ENCODE peak calls at places on chromosome 16, in six cellular contexts. Z, M, S, H, Y and E are unnamed samples.

GRCh38 chr16:56107944-56108583 is 83.2 kb upstream of the GNAO1 start:
- DNase-seq in Z (no peak), M (no peak), S (peak; percentile 59), H (no peak), Y (no peak), E (no peak)

GRCh38 chr16:46743232-46743719 is 4.9 kb downstream of the MYLK3 start:
- DNase-seq in Z (peak; percentile 7), M (peak; percentile 61), S (no peak), H (peak; percentile 74), Y (no peak), E (no peak)

GRCh38 chr16:85329059-85329812 is 217.0 kb upstream of the CIBAR2 start:
- DNase-seq in Z (no peak), M (no peak), S (peak; percentile 79), H (no peak), Y (no peak), E (no peak)

GRCh38 chr16:56617212-56618085 is 8.1 kb upstream of the MT1E start:
- DNase-seq in Z (peak; percentile 81), M (peak; percentile 91), S (no peak), H (peak; percentile 86), Y (no peak), E (peak; percentile 91)

GRCh38 chr16:83653785-83654184 is 154.0 kb upstream of the HSBP1 start:
- DNase-seq in Z (no peak), M (no peak), S (no peak), H (peak; percentile 65), Y (peak; percentile 62), E (no peak)

GRCh38 chr16:84144301-84144858 is 597 bp downstream of the HSDL1 start:
- DNase-seq in Z (peak; percentile 62), M (peak; percentile 57), S (peak; percentile 12), H (peak; percentile 73), Y (no peak), E (no peak)

GRCh38 chr16:57530104-57530522 is 6.3 kb downstream of the CCDC102A start:
- DNase-seq in Z (peak; percentile 91), M (peak; percentile 79), S (no peak), H (peak; percentile 48), Y (no peak), E (no peak)

GRCh38 chr16:12677472-12677871 is 126.2 kb downstream of the CPPED1 start:
- DNase-seq in Z (peak; percentile 6), M (no peak), S (no peak), H (no peak), Y (no peak), E (no peak)

GRCh38 chr16:87101903-87102302 is 215.3 kb downstream of the C16orf95 start:
- DNase-seq in Z (no peak), M (no peak), S (no peak), H (peak; percentile 40), Y (no peak), E (no peak)

GRCh38 chr16:74570412-74571301 is 36.3 kb downstream of the GLG1 start:
- DNase-seq in Z (no peak), M (no peak), S (no peak), H (no peak), Y (no peak), E (no peak)

GRCh38 chr16:7513429-7513828 is 180.8 kb downstream of the RBFOX1 start:
- DNase-seq in Z (peak; percentile 30), M (no peak), S (no peak), H (no peak), Y (no peak), E (no peak)